ENCODE peak calls at places on chromosomes 12 and 14, in four cellular contexts. One of them, this sample, is unnamed.

GRCh38 chr12:50058743-50059312 is 1.4 kb downstream of the ASIC1 start:
- DNase-seq in dorsolateral prefrontal cortex: peak
- DNase-seq in body of pancreas: no peak
- DNase-seq in HL-60: no peak
- DNase-seq in this sample: no peak

GRCh38 chr12:96237465-96238077 is 43.4 kb downstream of the ELK3 start:
- DNase-seq in HL-60: peak
- DNase-seq in dorsolateral prefrontal cortex: no peak
- DNase-seq in body of pancreas: peak
- DNase-seq in this sample: peak

GRCh38 chr14:52327374-52328226 is 13.5 kb downstream of the PTGER2 start:
- DNase-seq in body of pancreas: no peak
- DNase-seq in HL-60: no peak
- DNase-seq in dorsolateral prefrontal cortex: no peak
- DNase-seq in this sample: peak

GRCh38 chr14:50871914-50872732 is at the start of gene ABHD12B:
- DNase-seq in body of pancreas: no peak
- DNase-seq in dorsolateral prefrontal cortex: peak
- DNase-seq in HL-60: no peak
- DNase-seq in this sample: peak

GRCh38 chr14:66508547-66508845 is 549 bp downstream of the GPHN start:
- DNase-seq in HL-60: no peak
- DNase-seq in body of pancreas: no peak
- DNase-seq in dorsolateral prefrontal cortex: no peak
- DNase-seq in this sample: no peak

GRCh38 chr12:38880288-38880687 is 25.1 kb downstream of the CPNE8 start:
- DNase-seq in body of pancreas: no peak
- DNase-seq in dorsolateral prefrontal cortex: no peak
- DNase-seq in HL-60: no peak
- DNase-seq in this sample: no peak

GRCh38 chr14:34781242-34781641 is 66.8 kb upstream of the CFL2 start:
- DNase-seq in body of pancreas: no peak
- DNase-seq in dorsolateral prefrontal cortex: no peak
- DNase-seq in HL-60: no peak
- DNase-seq in this sample: peak

GRCh38 chr14:32205984-32206383 is 2.9 kb upstream of the RNU6-8 start:
- DNase-seq in HL-60: no peak
- DNase-seq in dorsolateral prefrontal cortex: no peak
- DNase-seq in body of pancreas: no peak
- DNase-seq in this sample: no peak

GRCh38 chr14:95126906-95127530 is 30.3 kb downstream of the DICER1 start:
- DNase-seq in body of pancreas: no peak
- DNase-seq in HL-60: no peak
- DNase-seq in dorsolateral prefrontal cortex: no peak
- DNase-seq in this sample: no peak

GRCh38 chr14:58245562-58245961 is 919 bp downstream of the PSMA3 start:
- DNase-seq in dorsolateral prefrontal cortex: no peak
- DNase-seq in body of pancreas: no peak
- DNase-seq in HL-60: no peak
- DNase-seq in this sample: no peak

GRCh38 chr12:129028824-129029223 is 175.5 kb downstream of the GLT1D1 start:
- DNase-seq in body of pancreas: no peak
- DNase-seq in dorsolateral prefrontal cortex: no peak
- DNase-seq in HL-60: no peak
- DNase-seq in this sample: no peak

DNA sequence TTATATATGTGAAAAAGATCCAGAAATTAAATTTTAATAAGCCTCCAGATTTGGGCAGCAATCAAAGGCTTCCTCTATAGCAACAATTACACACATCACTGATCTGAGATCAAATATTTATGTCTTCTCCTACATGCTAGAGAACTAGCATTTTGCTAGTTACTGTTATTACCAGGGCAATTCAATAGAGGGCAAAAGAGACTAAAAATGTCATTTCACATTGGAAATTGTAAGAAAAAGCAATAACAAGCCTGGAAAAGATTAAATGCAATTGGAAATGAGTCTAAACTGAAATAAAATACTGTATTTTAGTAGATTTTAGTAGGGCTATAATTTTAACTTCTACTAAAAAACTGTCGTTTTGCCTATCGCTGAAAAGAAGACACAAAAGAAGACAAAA is 32.6 kb upstream of the ANO6 start:
- DNase-seq in dorsolateral prefrontal cortex: no peak
- DNase-seq in HL-60: no peak
- DNase-seq in body of pancreas: no peak
- DNase-seq in this sample: peak
- TF ChIP-seq CTCF in dorsolateral prefrontal cortex: peak
- TF ChIP-seq CTCF in HL-60: no peak
- TF ChIP-seq CTCF in body of pancreas: peak
- TF ChIP-seq CTCF in this sample: peak

DNA sequence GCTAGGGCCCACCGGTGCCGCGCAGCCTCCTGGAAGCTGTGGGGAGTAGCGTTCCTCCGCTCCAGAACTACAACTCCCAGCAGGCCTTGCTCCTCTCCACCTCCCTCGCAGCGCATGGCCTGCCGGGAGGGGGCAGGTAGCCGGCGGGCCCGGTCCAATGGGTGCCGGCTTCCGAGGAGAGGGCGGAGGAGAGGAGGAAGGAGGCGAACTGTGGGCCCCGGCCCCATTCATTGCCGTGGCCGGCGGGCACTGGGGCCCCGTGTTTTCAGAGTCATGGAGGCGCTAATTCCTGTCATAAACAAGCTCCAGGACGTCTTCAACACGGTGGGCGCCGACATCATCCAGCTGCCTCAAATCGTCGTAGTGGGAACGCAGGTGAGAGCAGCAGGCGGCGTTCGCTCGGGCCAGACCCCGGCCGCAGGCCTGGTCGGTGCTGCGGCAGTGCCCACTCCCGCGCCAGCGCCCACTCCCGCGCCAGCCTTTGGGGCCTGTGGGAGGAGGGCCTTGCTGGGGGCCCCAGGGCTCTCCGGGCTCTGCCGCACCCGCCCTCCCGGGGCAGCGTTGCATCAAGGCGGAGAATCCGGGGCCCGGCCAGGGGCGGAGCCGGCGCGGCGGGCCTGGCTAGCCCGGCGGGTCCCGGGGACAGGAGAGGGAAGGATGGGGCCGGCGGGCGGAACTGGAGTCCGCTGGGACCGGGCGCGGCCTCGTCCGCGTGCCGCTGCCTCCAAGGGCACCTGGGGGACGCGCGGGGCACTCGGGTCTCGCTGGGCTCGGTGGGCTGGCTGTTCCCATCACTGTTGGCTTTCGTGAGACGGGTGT is at the start of gene DNM1L:
- DNase-seq in dorsolateral prefrontal cortex: peak
- DNase-seq in body of pancreas: peak
- DNase-seq in HL-60: peak
- DNase-seq in this sample: peak
- TF ChIP-seq CTCF in dorsolateral prefrontal cortex: peak
- TF ChIP-seq CTCF in body of pancreas: peak
- TF ChIP-seq CTCF in HL-60: no peak
- TF ChIP-seq CTCF in this sample: no peak

GRCh38 chr12:252634-253033 is 10.0 kb downstream of the SLC6A13 start:
- DNase-seq in HL-60: no peak
- DNase-seq in dorsolateral prefrontal cortex: no peak
- DNase-seq in body of pancreas: no peak
- DNase-seq in this sample: no peak

GRCh38 chr12:253116-253831 is 9.4 kb downstream of the SLC6A13 start:
- DNase-seq in HL-60: no peak
- DNase-seq in dorsolateral prefrontal cortex: no peak
- DNase-seq in body of pancreas: no peak
- DNase-seq in this sample: no peak

GRCh38 chr12:256225-256624 is 6.4 kb downstream of the SLC6A13 start:
- DNase-seq in HL-60: no peak
- DNase-seq in body of pancreas: no peak
- DNase-seq in dorsolateral prefrontal cortex: no peak
- DNase-seq in this sample: no peak

GRCh38 chr12:254912-255311 is 7.7 kb downstream of the SLC6A13 start:
- DNase-seq in body of pancreas: no peak
- DNase-seq in dorsolateral prefrontal cortex: no peak
- DNase-seq in HL-60: no peak
- DNase-seq in this sample: no peak

GRCh38 chr12:254039-254438 is 8.6 kb downstream of the SLC6A13 start:
- DNase-seq in HL-60: no peak
- DNase-seq in body of pancreas: no peak
- DNase-seq in dorsolateral prefrontal cortex: no peak
- DNase-seq in this sample: no peak
- TF ChIP-seq CTCF in HL-60: no peak
- TF ChIP-seq CTCF in body of pancreas: no peak
- TF ChIP-seq CTCF in dorsolateral prefrontal cortex: no peak
- TF ChIP-seq CTCF in this sample: no peak

DNA sequence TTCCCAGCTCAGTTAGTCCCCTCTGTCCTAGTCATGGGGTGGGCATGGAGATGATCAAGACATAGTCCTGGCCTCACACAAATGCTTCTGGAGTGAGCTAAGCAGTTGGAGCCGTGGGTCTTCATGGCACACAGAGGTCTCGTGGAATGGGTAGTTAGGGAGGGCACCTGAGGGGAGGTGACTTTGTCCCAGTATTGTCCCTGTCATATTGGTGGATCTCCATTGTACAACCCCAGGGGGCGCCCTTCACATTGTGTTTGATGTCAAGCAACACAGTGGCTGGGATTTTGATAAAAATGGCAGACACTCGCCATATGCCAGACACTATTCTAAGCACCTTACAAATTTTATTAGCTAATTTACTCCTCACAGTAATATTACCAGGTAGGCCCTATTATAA is 175.4 kb upstream of the LHX5 start:
- DNase-seq in body of pancreas: no peak
- DNase-seq in dorsolateral prefrontal cortex: peak
- DNase-seq in HL-60: no peak
- DNase-seq in this sample: no peak
- TF ChIP-seq CTCF in body of pancreas: no peak
- TF ChIP-seq CTCF in dorsolateral prefrontal cortex: peak
- TF ChIP-seq CTCF in HL-60: no peak
- TF ChIP-seq CTCF in this sample: no peak

GRCh38 chr14:68365228-68365627 is 427.6 kb downstream of the ZFP36L1 start:
- DNase-seq in dorsolateral prefrontal cortex: no peak
- DNase-seq in HL-60: no peak
- DNase-seq in body of pancreas: no peak
- DNase-seq in this sample: peak

GRCh38 chr14:68363841-68364711 is 428.8 kb downstream of the ZFP36L1 start:
- DNase-seq in body of pancreas: peak
- DNase-seq in dorsolateral prefrontal cortex: no peak
- DNase-seq in HL-60: no peak
- DNase-seq in this sample: no peak

GRCh38 chr14:68362841-68363240 is 430.0 kb downstream of the ZFP36L1 start:
- DNase-seq in dorsolateral prefrontal cortex: no peak
- DNase-seq in HL-60: no peak
- DNase-seq in body of pancreas: no peak
- DNase-seq in this sample: no peak

GRCh38 chr14:68364823-68365222 is 428.0 kb downstream of the ZFP36L1 start:
- DNase-seq in HL-60: no peak
- DNase-seq in body of pancreas: peak
- DNase-seq in dorsolateral prefrontal cortex: no peak
- DNase-seq in this sample: no peak

DNA sequence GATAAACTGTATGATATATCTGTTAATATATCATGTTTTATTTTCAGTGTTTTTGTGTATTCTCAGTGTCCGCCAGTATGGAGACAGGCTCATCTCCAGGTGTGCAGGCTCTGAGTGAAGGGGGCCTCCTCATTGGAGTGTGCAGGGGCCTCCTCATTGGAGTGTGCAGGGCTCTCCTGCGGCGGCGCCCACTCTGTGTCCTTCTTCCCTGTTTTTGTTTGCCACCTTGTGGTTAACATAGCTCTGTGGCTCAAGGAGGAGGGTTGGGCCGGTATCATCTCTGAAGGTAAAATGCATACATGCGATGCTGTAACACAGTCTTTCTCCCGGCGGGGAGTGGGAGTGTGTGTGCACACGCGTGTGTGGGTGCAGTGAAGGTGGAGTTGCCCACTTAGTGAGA is 429.5 kb downstream of the ZFP36L1 start:
- DNase-seq in dorsolateral prefrontal cortex: no peak
- DNase-seq in body of pancreas: no peak
- DNase-seq in HL-60: no peak
- DNase-seq in this sample: no peak
- TF ChIP-seq CTCF in dorsolateral prefrontal cortex: no peak
- TF ChIP-seq CTCF in body of pancreas: no peak
- TF ChIP-seq CTCF in HL-60: no peak
- TF ChIP-seq CTCF in this sample: no peak

DNA sequence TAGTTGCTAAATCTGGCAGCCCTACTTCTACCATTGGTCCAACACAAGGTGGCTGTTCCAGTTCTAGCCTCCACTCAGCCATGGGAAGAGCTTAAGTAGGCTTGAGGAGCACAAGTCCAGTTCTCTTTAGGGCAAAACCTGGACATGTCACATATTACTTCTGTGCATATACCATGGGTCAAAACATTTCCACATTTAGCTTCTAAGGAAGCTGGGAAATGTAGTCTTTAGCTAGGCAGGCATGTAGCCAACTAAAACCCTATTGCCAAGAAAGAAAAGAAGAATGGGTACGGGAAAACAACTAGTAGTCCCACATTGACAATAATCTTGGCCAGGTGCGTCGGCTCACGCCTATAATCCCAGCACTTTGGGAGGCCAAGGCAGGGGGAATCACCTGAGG is 20.9 kb upstream of the EEA1 start:
- DNase-seq in dorsolateral prefrontal cortex: no peak
- DNase-seq in HL-60: no peak
- DNase-seq in body of pancreas: no peak
- DNase-seq in this sample: no peak
- TF ChIP-seq CTCF in dorsolateral prefrontal cortex: no peak
- TF ChIP-seq CTCF in HL-60: no peak
- TF ChIP-seq CTCF in body of pancreas: no peak
- TF ChIP-seq CTCF in this sample: no peak

GRCh38 chr12:109771746-109772621 is 58.4 kb downstream of the FAM222A start:
- DNase-seq in body of pancreas: no peak
- DNase-seq in HL-60: no peak
- DNase-seq in dorsolateral prefrontal cortex: no peak
- DNase-seq in this sample: no peak
- TF ChIP-seq CTCF in body of pancreas: no peak
- TF ChIP-seq CTCF in HL-60: no peak
- TF ChIP-seq CTCF in dorsolateral prefrontal cortex: peak
- TF ChIP-seq CTCF in this sample: no peak

DNA sequence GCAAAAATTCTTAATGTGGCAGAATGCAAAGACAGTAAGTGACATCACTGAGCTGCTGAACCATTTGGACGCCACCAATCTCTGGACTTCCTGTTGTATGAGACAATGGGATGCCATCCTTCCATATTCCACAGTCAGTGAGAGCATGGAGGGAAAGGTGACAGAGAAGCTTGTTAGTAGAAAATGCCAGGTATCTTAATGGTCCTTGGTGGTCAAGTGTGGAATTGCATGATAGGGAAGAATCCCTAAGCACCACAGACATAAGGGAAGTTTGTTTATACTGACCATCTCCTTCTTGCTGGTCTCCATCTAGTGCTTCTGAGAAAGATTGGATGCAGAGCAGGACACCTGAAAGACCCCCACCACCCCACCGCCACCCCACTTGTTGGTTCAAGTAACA is 1410.0 kb upstream of the TMEM132C start:
- DNase-seq in body of pancreas: no peak
- DNase-seq in HL-60: no peak
- DNase-seq in dorsolateral prefrontal cortex: no peak
- DNase-seq in this sample: no peak
- TF ChIP-seq CTCF in body of pancreas: no peak
- TF ChIP-seq CTCF in HL-60: no peak
- TF ChIP-seq CTCF in dorsolateral prefrontal cortex: no peak
- TF ChIP-seq CTCF in this sample: no peak

This sample was measured in foreskin fibroblast.